ENCODE peak calls at places on chromosomes 16 and 17, in seven cellular contexts. D, K, U, Q, R, J and Z are unnamed samples.

GRCh38 chr17:68674271-68674925 is 73.2 kb upstream of the FAM20A start:
- DNase-seq in Q (no peak), U (no peak), D (no peak), J (no peak), R (no peak), K (no peak), Z (no peak)

GRCh38 chr17:31411707-31412285 is 20.3 kb downstream of the RAB11FIP4 start:
- DNase-seq in D (no peak), Q (no peak), J (no peak), K (no peak), R (no peak), U (no peak), Z (no peak)

GRCh38 chr16:87062569-87063442 is 254.4 kb downstream of the C16orf95 start:
- DNase-seq in K (peak), J (peak), Q (no peak), D (no peak), R (peak), U (peak), Z (peak)

GRCh38 chr17:19405114-19405513 is 5.9 kb upstream of the RNF112 start:
- DNase-seq in D (no peak), R (no peak), U (no peak), J (no peak), K (no peak), Q (no peak), Z (no peak)

GRCh38 chr17:4534928-4535666 is 20.1 kb downstream of the MYBBP1A start:
- DNase-seq in U (no peak), J (no peak), Q (no peak), R (no peak), K (no peak), D (no peak), Z (no peak)

GRCh38 chr16:55949518-55949917 is 74.3 kb upstream of the CES5A start:
- DNase-seq in Q (no peak), D (no peak), R (no peak), K (peak), U (peak), J (no peak), Z (peak)

GRCh38 chr16:6105115-6105514 is 1007.5 kb upstream of the EEF2KMT start:
- DNase-seq in K (no peak), J (no peak), R (no peak), U (no peak), Q (no peak), D (no peak), Z (peak)

GRCh38 chr16:17144431-17144830 is 326.3 kb downstream of the XYLT1 start:
- DNase-seq in U (no peak), D (no peak), K (no peak), Q (no peak), J (peak), R (no peak), Z (no peak)

GRCh38 chr16:89534147-89534788 is 26.1 kb downstream of the SPG7 start:
- DNase-seq in K (no peak), U (no peak), J (no peak), R (peak), Q (no peak), D (no peak), Z (no peak)

GRCh38 chr16:10949424-10949970 is 5.1 kb downstream of the CLEC16A start:
- DNase-seq in K (no peak), R (peak), J (no peak), U (no peak), D (no peak), Q (no peak), Z (peak)

GRCh38 chr17:30170415-30170987 is 53.9 kb downstream of the NSRP1 start:
- DNase-seq in D (no peak), Q (no peak), R (no peak), J (no peak), U (no peak), K (no peak), Z (no peak)

GRCh38 chr16:56011808-56012478 is 136.8 kb upstream of the CES5A start:
- DNase-seq in Q (no peak), K (no peak), J (no peak), U (no peak), D (no peak), R (no peak), Z (no peak)

GRCh38 chr17:66900126-66901010 is 64.1 kb upstream of the CACNG4 start:
- DNase-seq in R (peak), Q (no peak), J (peak), U (peak), K (no peak), D (no peak), Z (peak)

GRCh38 chr17:63827002-63827800 is at the start of the genes FTSJ3 and PSMC5:
- DNase-seq in J (peak), U (peak), R (peak), K (peak), D (peak), Q (peak), Z (peak)

GRCh38 chr17:49434821-49435581 is 20.3 kb upstream of the PHB1 start:
- DNase-seq in J (peak), K (peak), U (peak), D (no peak), Q (no peak), R (peak), Z (peak)
- TF ChIP-seq CTCF in J (peak), K (peak), U (peak), D (peak), Q (peak), R (peak), Z (peak)

DNA sequence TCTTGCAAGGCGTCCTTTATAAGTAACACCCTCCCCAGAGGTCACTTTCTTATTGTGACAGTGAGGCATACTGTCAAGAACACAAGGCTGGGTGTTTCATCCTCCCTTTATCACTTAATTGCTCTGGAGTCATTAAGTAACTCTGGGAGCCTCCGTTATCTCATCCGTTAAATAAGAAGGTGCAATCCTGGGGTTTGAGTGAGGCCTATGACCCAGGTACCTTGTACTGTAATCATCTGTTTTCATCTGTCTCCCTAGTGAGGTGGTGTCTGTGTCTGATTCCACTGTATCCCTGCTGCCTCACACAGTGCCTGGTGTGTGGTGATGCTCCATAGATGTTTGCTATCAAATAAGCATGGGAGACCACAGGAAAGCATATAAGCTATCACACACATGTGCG is 17.7 kb downstream of the TNS4 start:
- DNase-seq in J (no peak), U (no peak), D (no peak), Q (no peak), K (no peak), R (no peak), Z (no peak)
- H3K4me3 ChIP-seq in J (no peak), U (no peak), D (no peak), Q (no peak), K (no peak), R (no peak), Z (no peak)

GRCh38 chr16:79836129-79836528 is 235.6 kb upstream of the MAF start:
- DNase-seq in J (no peak), U (no peak), Q (no peak), K (no peak), R (no peak), D (no peak), Z (no peak)
- TF ChIP-seq CTCF in J (no peak), U (no peak), Q (no peak), K (no peak), R (no peak), D (no peak), Z (no peak)

DNA sequence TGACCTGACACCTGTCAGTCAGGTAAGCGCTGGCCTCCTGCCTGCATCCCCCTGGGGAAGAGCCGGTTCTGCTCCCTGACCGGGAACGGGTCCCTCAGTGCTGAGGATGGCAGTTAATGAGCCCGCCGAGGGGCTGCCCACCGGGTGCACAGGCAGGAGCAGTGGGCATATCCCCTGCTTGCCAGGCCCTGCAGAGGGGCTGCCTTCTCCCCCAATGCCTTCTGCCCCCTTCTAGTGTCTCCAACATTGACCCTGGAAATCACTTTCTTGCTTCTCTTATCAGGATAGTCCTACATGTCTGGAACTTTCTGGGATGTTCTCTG is 388.5 kb downstream of the SEC14L1 start:
- DNase-seq in U (no peak), Q (no peak), D (no peak), K (no peak), J (no peak), R (no peak), Z (no peak)
- H3K4me3 ChIP-seq in U (no peak), Q (no peak), D (no peak), K (no peak), J (no peak), R (no peak), Z (no peak)

DNA sequence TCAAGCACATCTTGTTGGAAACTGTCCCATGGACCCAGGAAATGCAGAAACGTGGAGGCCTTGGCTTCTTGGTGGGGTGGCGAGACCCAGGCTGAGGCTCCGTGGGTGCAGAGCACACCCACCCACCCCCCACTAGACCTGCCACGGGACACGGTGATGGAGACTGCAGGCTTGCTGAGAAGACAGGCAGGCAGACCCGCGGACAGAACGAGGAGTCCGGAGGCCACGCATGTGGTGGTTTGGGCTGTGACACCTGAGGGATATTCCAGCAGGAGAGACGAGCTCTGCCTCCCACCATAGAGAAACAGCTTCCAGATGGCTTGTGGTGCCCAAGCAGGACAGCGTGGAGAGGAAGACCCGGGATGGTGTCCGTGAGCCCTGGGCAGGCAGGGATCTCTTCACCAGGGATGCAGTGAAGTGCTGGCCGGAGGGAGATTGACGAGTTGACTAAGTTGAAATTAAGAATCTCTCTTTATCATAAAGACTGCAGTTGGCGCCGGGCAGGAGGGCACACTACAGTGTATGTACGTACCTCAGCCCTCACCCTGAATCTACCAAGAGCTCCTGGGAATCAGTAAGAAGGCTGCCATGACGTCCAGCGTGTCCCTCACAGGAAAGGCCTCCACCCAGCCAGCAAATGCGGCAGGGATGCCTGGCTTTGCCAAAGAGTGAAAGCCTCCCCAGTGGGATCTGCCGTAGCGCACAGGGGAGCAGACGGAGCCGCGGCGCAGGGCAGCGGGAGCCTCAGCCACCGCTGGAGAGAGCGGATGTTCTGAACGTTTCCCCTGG is 8.2 kb downstream of the UBE2I start:
- DNase-seq in K (no peak), R (no peak), J (no peak), D (no peak), Q (no peak), U (no peak), Z (no peak)
- TF ChIP-seq CTCF in K (no peak), R (no peak), J (no peak), D (no peak), Q (no peak), U (no peak), Z (no peak)

DNA sequence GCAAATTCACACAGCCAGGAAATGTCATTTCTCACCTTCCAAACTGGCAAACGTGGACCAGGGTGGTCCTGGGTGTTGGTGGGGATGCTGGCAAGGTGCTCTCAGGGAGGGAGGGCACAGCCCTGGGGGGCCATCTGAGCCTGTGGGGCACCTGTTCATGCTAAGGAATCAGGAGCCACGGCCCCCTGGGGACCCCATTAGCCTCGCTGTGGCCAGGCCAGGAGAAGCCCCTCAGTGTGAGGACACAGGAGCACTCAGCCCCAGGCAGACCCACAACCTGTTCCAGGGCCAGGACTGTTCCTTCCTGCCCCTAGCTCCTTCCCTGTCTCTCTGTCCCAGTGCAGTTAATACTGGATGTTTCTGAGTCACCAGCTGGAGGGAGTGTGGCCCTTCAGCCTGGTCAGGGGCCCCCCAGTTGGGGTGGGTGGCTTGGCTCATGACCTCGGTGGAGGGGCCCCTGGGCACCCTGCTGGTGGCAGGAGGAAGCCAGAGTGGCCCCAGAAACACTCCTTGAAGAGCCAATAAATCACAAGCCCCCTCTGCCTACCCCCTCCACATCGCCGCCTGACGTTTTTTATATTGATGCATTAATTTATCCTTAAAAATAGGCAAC is 22.5 kb downstream of the ACTG1 start:
- DNase-seq in U (no peak), D (no peak), K (no peak), J (no peak), R (no peak), Q (no peak), Z (no peak)
- H3K4me3 ChIP-seq in U (no peak), D (no peak), K (no peak), J (no peak), R (no peak), Q (no peak), Z (no peak)

GRCh38 chr16:83176802-83177201 is 550.0 kb downstream of the CDH13 start:
- DNase-seq in Q (no peak), K (no peak), D (no peak), J (no peak), R (no peak), U (no peak), Z (no peak)
- TF ChIP-seq CTCF in Q (no peak), K (no peak), D (no peak), J (no peak), R (no peak), U (no peak), Z (no peak)

GRCh38 chr17:1560582-1561170 is 1.9 kb downstream of the PITPNA start:
- DNase-seq in K (no peak), R (no peak), J (no peak), D (no peak), U (no peak), Q (no peak), Z (no peak)
- H3K4me3 ChIP-seq in K (peak), R (no peak), J (peak), D (no peak), U (peak), Q (no peak), Z (no peak)

DNA sequence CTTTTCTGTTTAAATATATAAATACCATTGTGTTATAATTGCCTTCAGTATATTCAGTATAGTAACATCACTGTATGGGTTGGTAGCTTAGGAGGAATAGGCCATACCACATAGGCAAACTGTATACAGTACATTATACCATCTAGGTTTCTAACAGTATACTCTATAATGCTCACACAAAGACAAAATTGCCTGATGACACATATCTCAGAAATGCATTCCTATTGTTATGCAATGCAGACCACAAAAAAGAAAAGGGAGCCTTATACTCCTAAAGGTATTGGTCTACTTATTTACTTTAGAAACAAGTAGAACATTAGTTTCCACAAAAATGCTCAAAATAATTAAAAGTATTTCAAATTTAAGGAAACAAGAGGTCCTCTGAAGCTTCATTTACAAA is 47.9 kb downstream of the SETD6 start:
- DNase-seq in D (no peak), J (no peak), U (peak), Q (no peak), R (no peak), K (peak), Z (peak)
- TF ChIP-seq CTCF in D (no peak), J (no peak), U (no peak), Q (no peak), R (no peak), K (no peak), Z (no peak)